ENCODE peak calls at places on chromosomes 4 and X, in ten cellular contexts. V is ovary, F is A549, W is prostate gland, S is transverse colon, I is tibial nerve, R is breast epithelium, C is body of pancreas, Y is GM12891, G is upper lobe of left lung. M is an unnamed sample.

GRCh38 chr4:16075975-16076757 is 7.7 kb downstream of the PROM1 start:
- DNase-seq in Y (no peak), F (no peak), C (no peak), R (no peak), I (no peak), S (no peak), W (no peak), G (no peak), V (no peak), M (no peak)

GRCh38 chrX:20666316-20666715 is 399.6 kb upstream of the RPS6KA3 start:
- DNase-seq in S (no peak), Y (no peak), V (no peak), R (no peak), W (no peak), C (no peak), I (no peak), G (no peak), F (no peak), M (no peak)

GRCh38 chrX:129825746-129826505 is 17.8 kb downstream of the ZDHHC9 start:
- DNase-seq in F (no peak), Y (no peak), G (no peak), I (no peak), W (no peak), C (no peak), R (no peak), V (no peak), S (peak; percentile 22), M (no peak)

GRCh38 chr4:89245459-89245858 is 62.1 kb downstream of the GPRIN3 start:
- DNase-seq in I (no peak), V (no peak), C (peak; percentile 77), G (no peak), W (no peak), Y (no peak), R (no peak), S (no peak), F (no peak), M (no peak)

GRCh38 chr4:86894465-86894864 is 2.2 kb upstream of the C4orf36 start:
- DNase-seq in R (no peak), G (no peak), Y (no peak), S (no peak), I (no peak), V (no peak), C (no peak), W (no peak), F (no peak), M (no peak)

GRCh38 chr4:82569076-82569475 is 7.3 kb upstream of the TMEM150C start:
- DNase-seq in C (no peak), I (no peak), G (no peak), W (no peak), R (no peak), V (no peak), F (no peak), Y (no peak), S (no peak), M (no peak)

GRCh38 chr4:167234388-167234881 is at the start of gene SPOCK3:
- DNase-seq in S (no peak), G (peak; percentile 83), Y (no peak), R (peak; percentile 52), C (peak; percentile 35), V (peak; percentile 28), I (no peak), F (peak; percentile 22), W (peak; percentile 52), M (peak; percentile 10)

GRCh38 chr4:176422511-176422910 is 102.7 kb downstream of the SPCS3 start:
- DNase-seq in Y (no peak), F (no peak), C (no peak), R (no peak), V (no peak), I (no peak), W (no peak), G (no peak), S (no peak), M (no peak)

GRCh38 chr4:6331468-6331867 is 61.8 kb downstream of the WFS1 start:
- DNase-seq in F (no peak), R (no peak), I (no peak), S (no peak), C (no peak), G (no peak), Y (no peak), W (no peak), V (no peak), M (no peak)

GRCh38 chr4:6331018-6331417 is 61.4 kb downstream of the WFS1 start:
- DNase-seq in C (no peak), W (no peak), V (no peak), S (peak; percentile 23), Y (no peak), F (peak; percentile 31), R (no peak), I (no peak), G (no peak), M (peak; percentile 33)

GRCh38 chr4:6332042-6332668 is 62.5 kb downstream of the WFS1 start:
- DNase-seq in G (no peak), Y (no peak), I (no peak), W (no peak), V (no peak), C (no peak), R (no peak), S (peak; percentile 25), F (peak; percentile 13), M (no peak)

GRCh38 chr4:6329478-6330383 is 60.1 kb downstream of the WFS1 start:
- DNase-seq in S (no peak), C (no peak), V (no peak), G (peak; percentile 58), R (no peak), F (no peak), Y (no peak), I (no peak), W (no peak), M (no peak)

DNA sequence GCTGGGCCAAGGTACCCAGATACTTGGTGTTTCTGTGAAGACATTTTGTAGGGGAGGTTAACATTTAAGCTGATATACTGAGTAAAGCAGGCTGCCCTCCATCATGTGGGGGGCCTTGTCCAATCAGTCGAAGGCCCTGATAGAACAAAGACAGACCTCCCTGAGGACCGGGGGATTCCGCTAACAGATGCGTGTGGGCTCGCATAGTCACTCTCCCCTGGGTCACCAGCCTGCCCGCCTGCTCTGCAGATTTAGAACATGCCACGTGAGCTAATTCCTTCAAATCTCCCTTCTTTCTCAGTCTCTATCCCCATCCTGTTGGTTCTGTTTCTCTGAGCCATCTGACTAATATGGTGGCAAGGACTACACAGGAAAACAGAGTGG is 60.7 kb downstream of the WFS1 start:
- DNase-seq in R (no peak), S (no peak), C (no peak), G (no peak), I (no peak), Y (no peak), V (no peak), W (no peak), F (no peak), M (no peak)
- TF ChIP-seq POLR2A in R (no peak), S (no peak), C (no peak), G (no peak), I (no peak), Y (no peak), V (no peak), W (no peak), F (no peak), M (no peak)

GRCh38 chr4:112284662-112285411 is 867 bp downstream of the TIFA start:
- DNase-seq in G (peak; percentile 54), V (no peak), C (peak; percentile 40), R (no peak), Y (no peak), W (peak; percentile 72), I (no peak), F (peak; percentile 10), S (peak; percentile 27), M (peak; percentile 23)
- TF ChIP-seq POLR2A in G (no peak), V (no peak), C (no peak), R (no peak), Y (peak; percentile 63), W (no peak), I (no peak), F (no peak), S (no peak), M (no peak)

GRCh38 chrX:108087792-108088191 is 3.5 kb downstream of the PSMD10 start:
- DNase-seq in G (no peak), V (no peak), F (no peak), R (no peak), I (no peak), Y (no peak), C (no peak), W (no peak), S (no peak), M (peak; percentile 10)

GRCh38 chrX:108090474-108091265 is 672 bp downstream of the PSMD10 start:
- DNase-seq in V (no peak), F (peak; percentile 56), I (no peak), Y (no peak), W (no peak), S (no peak), G (no peak), R (no peak), C (no peak), M (peak; percentile 33)

GRCh38 chrX:108091878-108092291 is 307 bp downstream of the ATG4A start:
- DNase-seq in G (no peak), I (no peak), V (no peak), F (no peak), R (no peak), S (no peak), C (peak; percentile 46), Y (peak; percentile 1), W (no peak), M (peak; percentile 74)

GRCh38 chrX:108088511-108088910 is 2.8 kb downstream of the PSMD10 start:
- DNase-seq in C (no peak), R (no peak), G (no peak), I (no peak), V (no peak), Y (no peak), S (no peak), W (no peak), F (no peak), M (peak; percentile 85)

DNA sequence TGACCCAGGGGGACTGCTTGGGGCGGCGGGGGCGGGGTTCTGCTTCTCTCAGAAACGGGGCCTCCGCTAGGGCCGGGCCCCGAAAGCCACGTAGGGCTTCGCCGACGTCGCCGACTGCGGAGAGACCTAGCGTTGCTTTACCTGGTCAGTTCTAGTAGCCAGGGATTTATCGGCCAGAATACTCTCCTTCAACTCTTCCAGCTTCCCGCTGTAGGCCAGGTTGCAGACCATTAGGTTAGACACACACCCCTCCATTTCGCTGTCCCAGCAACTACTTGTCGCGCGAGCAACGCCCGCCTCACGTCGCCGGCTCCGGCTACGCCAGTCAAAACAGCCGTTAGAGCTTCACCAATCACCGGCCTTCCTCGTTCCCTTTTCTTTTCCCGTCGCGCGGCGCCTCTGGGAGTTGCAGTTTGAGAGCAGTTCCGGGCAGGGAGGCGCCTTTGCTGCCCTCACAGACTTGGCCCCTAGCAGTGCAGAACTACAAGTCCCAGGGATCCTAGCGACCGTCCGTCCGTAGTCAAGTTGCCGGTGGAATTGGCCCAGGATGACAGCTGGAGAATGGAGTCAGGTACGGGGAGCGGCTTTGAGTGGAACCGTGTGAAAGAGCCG is at the start of the genes ATG4A and PSMD10:
- DNase-seq in W (peak; percentile 93), S (peak; percentile 94), Y (peak; percentile 26), C (peak; percentile 96), G (peak; percentile 93), R (peak; percentile 88), I (peak; percentile 80), V (peak; percentile 86), F (peak; percentile 77), M (peak; percentile 94)
- TF ChIP-seq POLR2A in W (peak; percentile 78), S (peak; percentile 84), Y (no peak), C (peak; percentile 28), G (no peak), R (peak; percentile 56), I (peak; percentile 34), V (peak; percentile 66), F (peak; percentile 49), M (peak; percentile 91)

DNA sequence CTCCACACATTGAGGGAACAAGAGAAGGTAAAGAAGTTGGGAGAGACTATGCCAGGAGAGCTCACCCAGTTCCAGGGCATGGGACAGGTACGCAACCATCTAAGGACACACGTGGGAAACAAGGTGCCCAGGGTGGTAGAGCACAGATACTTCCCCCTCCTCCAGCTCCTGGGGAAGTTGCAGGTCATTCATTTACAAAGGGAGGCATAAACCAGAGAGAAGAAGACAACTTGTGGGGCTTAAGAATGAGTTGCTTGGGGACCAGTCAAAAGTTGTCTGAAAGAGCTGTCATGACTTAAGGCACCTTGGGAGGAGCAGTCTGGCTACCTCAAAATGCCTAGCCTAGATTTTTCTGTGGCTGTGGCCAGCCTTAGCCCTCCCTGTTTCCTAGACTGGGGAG is 186.2 kb downstream of the PTTG2 start:
- DNase-seq in I (no peak), R (no peak), F (no peak), V (no peak), G (no peak), C (no peak), S (no peak), Y (no peak), W (no peak), M (no peak)
- TF ChIP-seq POLR2A in I (no peak), R (no peak), F (no peak), V (no peak), G (no peak), C (no peak), S (no peak), Y (no peak), W (no peak), M (no peak)

M was measured in erythroblast.